ENCODE peak calls at places on chromosomes 2 and 18, in eight cellular contexts. One of them, this sample, is unnamed.

GRCh38 chr18:39846277-39846676 is 2108.8 kb upstream of the PIK3C3 start:
- DNase-seq in right atrium auricular region: peak; percentile 68
- DNase-seq in CD4-positive, alpha-beta T cell: no peak
- DNase-seq in uterus: no peak
- DNase-seq in small intestine: no peak
- DNase-seq in GM23248: peak; percentile 12
- DNase-seq in tibial artery: no peak
- DNase-seq in foreskin keratinocyte: no peak
- DNase-seq in this sample: no peak

GRCh38 chr18:79245517-79246001 is 150.2 kb upstream of the NFATC1 start:
- DNase-seq in right atrium auricular region: no peak
- DNase-seq in CD4-positive, alpha-beta T cell: no peak
- DNase-seq in uterus: no peak
- DNase-seq in small intestine: no peak
- DNase-seq in GM23248: peak; percentile 1
- DNase-seq in tibial artery: no peak
- DNase-seq in foreskin keratinocyte: no peak
- DNase-seq in this sample: no peak

GRCh38 chr2:100240386-100240785 is 81.9 kb downstream of the LONRF2 start:
- DNase-seq in right atrium auricular region: no peak
- DNase-seq in CD4-positive, alpha-beta T cell: no peak
- DNase-seq in uterus: no peak
- DNase-seq in small intestine: no peak
- DNase-seq in GM23248: no peak
- DNase-seq in tibial artery: no peak
- DNase-seq in foreskin keratinocyte: no peak
- DNase-seq in this sample: no peak

GRCh38 chr2:119864318-119864717 is 104.6 kb downstream of the PTPN4 start:
- DNase-seq in right atrium auricular region: no peak
- DNase-seq in CD4-positive, alpha-beta T cell: no peak
- DNase-seq in uterus: no peak
- DNase-seq in small intestine: no peak
- DNase-seq in GM23248: no peak
- DNase-seq in tibial artery: no peak
- DNase-seq in foreskin keratinocyte: no peak
- DNase-seq in this sample: no peak

GRCh38 chr2:217966399-217967068 is 36.3 kb downstream of the TNS1 start:
- DNase-seq in right atrium auricular region: no peak
- DNase-seq in CD4-positive, alpha-beta T cell: no peak
- DNase-seq in uterus: peak; percentile 13
- DNase-seq in small intestine: no peak
- DNase-seq in GM23248: peak; percentile 68
- DNase-seq in tibial artery: peak; percentile 61
- DNase-seq in foreskin keratinocyte: no peak
- DNase-seq in this sample: no peak

GRCh38 chr2:174328309-174329156 is 6.2 kb upstream of the SP9 start:
- DNase-seq in right atrium auricular region: no peak
- DNase-seq in CD4-positive, alpha-beta T cell: no peak
- DNase-seq in uterus: no peak
- DNase-seq in small intestine: no peak
- DNase-seq in GM23248: peak; percentile 55
- DNase-seq in tibial artery: no peak
- DNase-seq in foreskin keratinocyte: no peak
- DNase-seq in this sample: no peak

GRCh38 chr2:97673187-97673914 is 3.8 kb downstream of the C2orf92 start:
- DNase-seq in right atrium auricular region: no peak
- DNase-seq in CD4-positive, alpha-beta T cell: no peak
- DNase-seq in uterus: no peak
- DNase-seq in small intestine: no peak
- DNase-seq in GM23248: no peak
- DNase-seq in tibial artery: no peak
- DNase-seq in foreskin keratinocyte: no peak
- DNase-seq in this sample: no peak

GRCh38 chr2:38146917-38147307 is 71.0 kb upstream of the CYP1B1 start:
- DNase-seq in right atrium auricular region: no peak
- DNase-seq in CD4-positive, alpha-beta T cell: no peak
- DNase-seq in uterus: peak; percentile 61
- DNase-seq in small intestine: no peak
- DNase-seq in GM23248: peak; percentile 97
- DNase-seq in tibial artery: no peak
- DNase-seq in foreskin keratinocyte: peak; percentile 95
- DNase-seq in this sample: no peak

GRCh38 chr2:230174466-230174865 is 45.3 kb downstream of the SP110 start:
- DNase-seq in right atrium auricular region: no peak
- DNase-seq in CD4-positive, alpha-beta T cell: no peak
- DNase-seq in uterus: no peak
- DNase-seq in small intestine: no peak
- DNase-seq in GM23248: no peak
- DNase-seq in tibial artery: no peak
- DNase-seq in foreskin keratinocyte: no peak
- DNase-seq in this sample: no peak

GRCh38 chr18:49762191-49763077 is 50.9 kb downstream of the ACAA2 start:
- DNase-seq in right atrium auricular region: no peak
- DNase-seq in CD4-positive, alpha-beta T cell: no peak
- DNase-seq in uterus: no peak
- DNase-seq in small intestine: no peak
- DNase-seq in GM23248: no peak
- DNase-seq in tibial artery: peak; percentile 51
- DNase-seq in foreskin keratinocyte: no peak
- DNase-seq in this sample: no peak

GRCh38 chr2:73970850-73971471 is 13.7 kb upstream of the TET3 start:
- DNase-seq in right atrium auricular region: no peak
- DNase-seq in CD4-positive, alpha-beta T cell: peak; percentile 53
- DNase-seq in uterus: peak; percentile 37
- DNase-seq in small intestine: peak; percentile 66
- DNase-seq in GM23248: no peak
- DNase-seq in tibial artery: peak; percentile 84
- DNase-seq in foreskin keratinocyte: no peak
- DNase-seq in this sample: no peak

GRCh38 chr2:172208881-172209325 is 106.2 kb upstream of the DLX2 start:
- DNase-seq in right atrium auricular region: no peak
- DNase-seq in CD4-positive, alpha-beta T cell: no peak
- DNase-seq in uterus: no peak
- DNase-seq in small intestine: no peak
- DNase-seq in GM23248: peak; percentile 66
- DNase-seq in tibial artery: no peak
- DNase-seq in foreskin keratinocyte: peak; percentile 50
- DNase-seq in this sample: no peak

GRCh38 chr2:218631837-218632236 is 24.1 kb downstream of the PLCD4 start:
- DNase-seq in right atrium auricular region: no peak
- DNase-seq in CD4-positive, alpha-beta T cell: no peak
- DNase-seq in uterus: no peak
- DNase-seq in small intestine: no peak
- DNase-seq in GM23248: peak; percentile 31
- DNase-seq in tibial artery: no peak
- DNase-seq in foreskin keratinocyte: peak; percentile 38
- DNase-seq in this sample: no peak

GRCh38 chr18:10715791-10716190 is 190.0 kb downstream of the NAPG start:
- DNase-seq in right atrium auricular region: no peak
- DNase-seq in CD4-positive, alpha-beta T cell: no peak
- DNase-seq in uterus: no peak
- DNase-seq in small intestine: no peak
- DNase-seq in GM23248: peak; percentile 95
- DNase-seq in tibial artery: no peak
- DNase-seq in foreskin keratinocyte: peak; percentile 30
- DNase-seq in this sample: no peak

GRCh38 chr2:42234056-42234455 is 64.9 kb downstream of the EML4 start:
- DNase-seq in right atrium auricular region: no peak
- DNase-seq in CD4-positive, alpha-beta T cell: no peak
- DNase-seq in uterus: no peak
- DNase-seq in small intestine: no peak
- DNase-seq in GM23248: peak; percentile 7
- DNase-seq in tibial artery: no peak
- DNase-seq in foreskin keratinocyte: no peak
- DNase-seq in this sample: no peak

GRCh38 chr2:215319500-215319899 is 7.6 kb downstream of the ATIC start:
- DNase-seq in right atrium auricular region: no peak
- DNase-seq in CD4-positive, alpha-beta T cell: no peak
- DNase-seq in uterus: no peak
- DNase-seq in small intestine: no peak
- DNase-seq in GM23248: no peak
- DNase-seq in tibial artery: no peak
- DNase-seq in foreskin keratinocyte: no peak
- DNase-seq in this sample: no peak

GRCh38 chr2:161606327-161606726 is 17.9 kb upstream of the SLC4A10 start:
- DNase-seq in right atrium auricular region: no peak
- DNase-seq in CD4-positive, alpha-beta T cell: no peak
- DNase-seq in uterus: no peak
- DNase-seq in small intestine: no peak
- DNase-seq in GM23248: no peak
- DNase-seq in tibial artery: no peak
- DNase-seq in foreskin keratinocyte: no peak
- DNase-seq in this sample: no peak

GRCh38 chr18:75244336-75244735 is 33.7 kb downstream of the TSHZ1 start:
- DNase-seq in right atrium auricular region: no peak
- DNase-seq in CD4-positive, alpha-beta T cell: peak; percentile 38
- DNase-seq in uterus: no peak
- DNase-seq in small intestine: peak; percentile 42
- DNase-seq in GM23248: no peak
- DNase-seq in tibial artery: no peak
- DNase-seq in foreskin keratinocyte: no peak
- DNase-seq in this sample: no peak

GRCh38 chr2:158359846-158360245 is 96.7 kb downstream of the CCDC148 start:
- DNase-seq in right atrium auricular region: no peak
- DNase-seq in CD4-positive, alpha-beta T cell: no peak
- DNase-seq in uterus: no peak
- DNase-seq in small intestine: no peak
- DNase-seq in GM23248: peak; percentile 2
- DNase-seq in tibial artery: no peak
- DNase-seq in foreskin keratinocyte: peak; percentile 28
- DNase-seq in this sample: no peak

GRCh38 chr2:205751621-205752031 is 69.3 kb downstream of the NRP2 start:
- DNase-seq in right atrium auricular region: no peak
- DNase-seq in CD4-positive, alpha-beta T cell: no peak
- DNase-seq in uterus: no peak
- DNase-seq in small intestine: no peak
- DNase-seq in GM23248: no peak
- DNase-seq in tibial artery: no peak
- DNase-seq in foreskin keratinocyte: no peak
- DNase-seq in this sample: no peak
- H3K27ac ChIP-seq in right atrium auricular region: no peak overlapping the region
- H3K27ac ChIP-seq in CD4-positive, alpha-beta T cell: no peak overlapping the region
- H3K27ac ChIP-seq in uterus: peak overlapping the region; percentile 65
- H3K27ac ChIP-seq in small intestine: no peak overlapping the region
- H3K27ac ChIP-seq in GM23248: no peak overlapping the region
- H3K27ac ChIP-seq in tibial artery: peak overlapping the region; percentile 40
- H3K27ac ChIP-seq in foreskin keratinocyte: peak overlapping the region; percentile 74
- H3K27ac ChIP-seq in this sample: no peak overlapping the region

GRCh38 chr2:25305809-25306208 is 35.9 kb downstream of the DNMT3A start:
- DNase-seq in right atrium auricular region: no peak
- DNase-seq in CD4-positive, alpha-beta T cell: no peak
- DNase-seq in uterus: no peak
- DNase-seq in small intestine: no peak
- DNase-seq in GM23248: no peak
- DNase-seq in tibial artery: peak; percentile 89
- DNase-seq in foreskin keratinocyte: no peak
- DNase-seq in this sample: peak; percentile 59
- H3K27ac ChIP-seq in right atrium auricular region: no peak overlapping the region
- H3K27ac ChIP-seq in CD4-positive, alpha-beta T cell: peak overlapping the region; percentile 62
- H3K27ac ChIP-seq in uterus: no peak overlapping the region
- H3K27ac ChIP-seq in small intestine: peak overlapping the region; percentile 52
- H3K27ac ChIP-seq in GM23248: no peak overlapping the region
- H3K27ac ChIP-seq in tibial artery: peak overlapping the region; percentile 53
- H3K27ac ChIP-seq in foreskin keratinocyte: no peak overlapping the region
- H3K27ac ChIP-seq in this sample: peak overlapping the region; percentile 55

DNA sequence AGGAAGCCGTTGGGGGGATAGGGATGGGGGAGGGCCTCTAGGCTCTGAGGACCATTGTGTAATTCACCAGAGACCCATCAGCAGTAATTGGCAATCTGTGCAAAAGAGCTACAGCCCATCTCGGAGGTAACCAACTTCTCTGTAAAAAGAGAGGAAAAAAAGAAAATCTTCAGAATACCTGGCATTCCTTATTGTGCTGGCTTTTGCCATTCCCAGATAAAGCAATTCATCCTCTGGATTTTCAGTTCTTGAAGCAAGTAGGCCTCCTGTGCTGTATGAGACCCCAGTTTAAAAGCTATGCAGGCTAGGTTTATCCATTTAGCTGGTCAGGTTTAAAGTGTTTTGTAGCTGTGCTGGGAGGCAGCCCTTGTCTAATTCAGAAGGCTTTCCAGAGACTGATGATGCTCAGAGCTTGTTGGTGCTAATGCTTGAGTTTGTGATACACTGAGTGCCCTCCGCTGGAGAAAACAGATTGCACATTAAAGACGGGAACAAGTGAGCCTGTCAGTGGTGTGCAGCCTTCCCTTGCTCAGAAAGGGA is at the start of gene LRRTM4:
- DNase-seq in right atrium auricular region: no peak
- DNase-seq in CD4-positive, alpha-beta T cell: no peak
- DNase-seq in uterus: no peak
- DNase-seq in small intestine: no peak
- DNase-seq in GM23248: no peak
- DNase-seq in tibial artery: no peak
- DNase-seq in foreskin keratinocyte: no peak
- DNase-seq in this sample: peak; percentile 56
- H3K27ac ChIP-seq in right atrium auricular region: no peak within 1 kb of the TSS
- H3K27ac ChIP-seq in CD4-positive, alpha-beta T cell: no peak within 1 kb of the TSS
- H3K27ac ChIP-seq in uterus: no peak within 1 kb of the TSS
- H3K27ac ChIP-seq in small intestine: no peak within 1 kb of the TSS
- H3K27ac ChIP-seq in GM23248: no peak within 1 kb of the TSS
- H3K27ac ChIP-seq in tibial artery: no peak within 1 kb of the TSS
- H3K27ac ChIP-seq in foreskin keratinocyte: no peak within 1 kb of the TSS
- H3K27ac ChIP-seq in this sample: peak within 1 kb of the TSS; percentile 75

GRCh38 chr2:55160422-55160821 is 71.7 kb downstream of the CLHC1 start:
- DNase-seq in right atrium auricular region: no peak
- DNase-seq in CD4-positive, alpha-beta T cell: no peak
- DNase-seq in uterus: no peak
- DNase-seq in small intestine: peak; percentile 53
- DNase-seq in GM23248: no peak
- DNase-seq in tibial artery: no peak
- DNase-seq in foreskin keratinocyte: no peak
- DNase-seq in this sample: no peak

GRCh38 chr2:55163895-55164509 is 68.1 kb downstream of the CLHC1 start:
- DNase-seq in right atrium auricular region: no peak
- DNase-seq in CD4-positive, alpha-beta T cell: no peak
- DNase-seq in uterus: no peak
- DNase-seq in small intestine: peak; percentile 63
- DNase-seq in GM23248: peak; percentile 24
- DNase-seq in tibial artery: no peak
- DNase-seq in foreskin keratinocyte: no peak
- DNase-seq in this sample: no peak

GRCh38 chr2:55163258-55163657 is 68.8 kb downstream of the CLHC1 start:
- DNase-seq in right atrium auricular region: no peak
- DNase-seq in CD4-positive, alpha-beta T cell: no peak
- DNase-seq in uterus: peak; percentile 36
- DNase-seq in small intestine: no peak
- DNase-seq in GM23248: peak; percentile 91
- DNase-seq in tibial artery: no peak
- DNase-seq in foreskin keratinocyte: no peak
- DNase-seq in this sample: no peak

GRCh38 chr2:55161295-55162210 is 70.5 kb downstream of the CLHC1 start:
- DNase-seq in right atrium auricular region: no peak
- DNase-seq in CD4-positive, alpha-beta T cell: no peak
- DNase-seq in uterus: no peak
- DNase-seq in small intestine: no peak
- DNase-seq in GM23248: peak; percentile 79
- DNase-seq in tibial artery: no peak
- DNase-seq in foreskin keratinocyte: no peak
- DNase-seq in this sample: no peak

GRCh38 chr2:55162284-55163006 is 69.6 kb downstream of the CLHC1 start:
- DNase-seq in right atrium auricular region: no peak
- DNase-seq in CD4-positive, alpha-beta T cell: no peak
- DNase-seq in uterus: no peak
- DNase-seq in small intestine: no peak
- DNase-seq in GM23248: no peak
- DNase-seq in tibial artery: no peak
- DNase-seq in foreskin keratinocyte: no peak
- DNase-seq in this sample: no peak
- H3K27ac ChIP-seq in right atrium auricular region: no peak overlapping the region
- H3K27ac ChIP-seq in CD4-positive, alpha-beta T cell: no peak overlapping the region
- H3K27ac ChIP-seq in uterus: peak overlapping the region; percentile 53
- H3K27ac ChIP-seq in small intestine: no peak overlapping the region
- H3K27ac ChIP-seq in GM23248: peak overlapping the region; percentile 85
- H3K27ac ChIP-seq in tibial artery: peak overlapping the region; percentile 70
- H3K27ac ChIP-seq in foreskin keratinocyte: no peak overlapping the region
- H3K27ac ChIP-seq in this sample: peak overlapping the region; percentile 98